ENCODE peak calls at places on chromosome 4, in nine cellular contexts. Y is stomach, Z is sigmoid colon, U is breast epithelium, J is SK-N-SH, P is prostate gland, T is K562, V is GM23338, F is Panc1. L is an unnamed sample.

GRCh38 chr4:137641554-137641953 is 109.3 kb upstream of the PCDH18 start:
- DNase-seq in Y (no peak), Z (no peak), U (no peak), J (no peak), P (no peak), T (no peak), V (no peak), F (no peak), L (no peak)

GRCh38 chr4:182384496-182385155 is 141.4 kb downstream of the TENM3 start:
- DNase-seq in Y (no peak), Z (no peak), U (no peak), J (no peak), P (no peak), T (no peak), V (peak), F (no peak), L (no peak)

GRCh38 chr4:10003666-10004065 is 17.6 kb downstream of the SLC2A9 start:
- DNase-seq in Y (no peak), Z (no peak), U (no peak), J (no peak), P (no peak), T (no peak), V (no peak), F (no peak), L (no peak)

GRCh38 chr4:5808081-5808741 is 84.7 kb downstream of the CRMP1 start:
- DNase-seq in Y (no peak), Z (peak), U (no peak), J (peak), P (no peak), T (no peak), V (no peak), F (no peak), L (no peak)

GRCh38 chr4:146567396-146567795 is 45.7 kb upstream of the SLC10A7 start:
- DNase-seq in Y (no peak), Z (no peak), U (no peak), J (no peak), P (no peak), T (no peak), V (peak), F (no peak), L (no peak)

GRCh38 chr4:39363773-39364393 is 2.3 kb downstream of the RFC1 start:
- DNase-seq in Y (no peak), Z (no peak), U (no peak), J (no peak), P (no peak), T (no peak), V (no peak), F (no peak), L (no peak)

GRCh38 chr4:37758226-37758625 is 68.3 kb upstream of the PGM2 start:
- DNase-seq in Y (no peak), Z (peak), U (no peak), J (no peak), P (no peak), T (no peak), V (no peak), F (no peak), L (no peak)

GRCh38 chr4:158211288-158211687 is 1.0 kb downstream of the TMEM144 start:
- DNase-seq in Y (peak), Z (no peak), U (no peak), J (no peak), P (no peak), T (peak), V (no peak), F (no peak), L (no peak)

GRCh38 chr4:15376145-15376544 is 51.7 kb upstream of the C1QTNF7 start:
- DNase-seq in Y (no peak), Z (no peak), U (no peak), J (no peak), P (no peak), T (no peak), V (no peak), F (no peak), L (no peak)

GRCh38 chr4:123649644-123650356 is 253.2 kb downstream of the SPRY1 start:
- DNase-seq in Y (peak), Z (peak), U (peak), J (no peak), P (peak), T (no peak), V (peak), F (no peak), L (no peak)

GRCh38 chr4:149999485-150000074 is 78.7 kb upstream of the DCLK2 start:
- DNase-seq in Y (no peak), Z (peak), U (no peak), J (peak), P (no peak), T (peak), V (peak), F (no peak), L (no peak)

GRCh38 chr4:1446502-1447153 is 40.4 kb upstream of the NKX1-1 start:
- DNase-seq in Y (no peak), Z (no peak), U (no peak), J (peak), P (no peak), T (peak), V (no peak), F (no peak), L (no peak)

GRCh38 chr4:124711469-124712416 is 789 bp downstream of the ANKRD50 start:
- DNase-seq in Y (peak), Z (peak), U (peak), J (peak), P (peak), T (peak), V (peak), F (no peak), L (no peak)

GRCh38 chr4:48752256-48752655 is 27.8 kb downstream of the FRYL start:
- DNase-seq in Y (no peak), Z (no peak), U (no peak), J (no peak), P (no peak), T (no peak), V (no peak), F (no peak), L (no peak)

GRCh38 chr4:37008199-37008598 is 236.3 kb upstream of the NWD2 start:
- DNase-seq in Y (peak), Z (no peak), U (no peak), J (no peak), P (peak), T (no peak), V (no peak), F (peak), L (no peak)

GRCh38 chr4:44145868-44146267 is 302.7 kb downstream of the KCTD8 start:
- DNase-seq in Y (no peak), Z (no peak), U (no peak), J (no peak), P (no peak), T (no peak), V (no peak), F (no peak), L (no peak)

GRCh38 chr4:154478547-154478946 is 13.1 kb downstream of the DCHS2 start:
- DNase-seq in Y (no peak), Z (no peak), U (no peak), J (no peak), P (no peak), T (no peak), V (no peak), F (no peak), L (no peak)

GRCh38 chr4:4542824-4543485 is 1.1 kb upstream of the STX18 start:
- DNase-seq in Y (no peak), Z (no peak), U (no peak), J (peak), P (no peak), T (no peak), V (peak), F (no peak), L (no peak)

GRCh38 chr4:133151681-133152329 is 2.7 kb downstream of the PCDH10 start:
- DNase-seq in Y (no peak), Z (peak), U (no peak), J (peak), P (no peak), T (no peak), V (peak), F (no peak), L (no peak)

GRCh38 chr4:40656221-40656863 is 26.7 kb upstream of the RBM47 start:
- DNase-seq in Y (no peak), Z (no peak), U (no peak), J (no peak), P (no peak), T (no peak), V (no peak), F (no peak), L (no peak)

GRCh38 chr4:139530833-139531427 is 25.1 kb downstream of the SETD7 start:
- DNase-seq in Y (peak), Z (no peak), U (no peak), J (peak), P (no peak), T (peak), V (peak), F (no peak), L (no peak)

GRCh38 chr4:174152717-174153466 is 130.6 kb downstream of the FBXO8 start:
- DNase-seq in Y (no peak), Z (no peak), U (no peak), J (no peak), P (no peak), T (no peak), V (peak), F (no peak), L (no peak)

GRCh38 chr4:142596121-142596520 is 250.0 kb downstream of the INPP4B start:
- DNase-seq in Y (no peak), Z (no peak), U (no peak), J (no peak), P (no peak), T (no peak), V (no peak), F (no peak), L (no peak)

GRCh38 chr4:8773124-8773931 is 98.3 kb downstream of the HMX1 start:
- DNase-seq in Y (no peak), Z (peak), U (no peak), J (no peak), P (no peak), T (no peak), V (no peak), F (no peak), L (no peak)

GRCh38 chr4:153481474-153481873 is 15.3 kb downstream of the TMEM131L start:
- DNase-seq in Y (no peak), Z (no peak), U (no peak), J (no peak), P (no peak), T (no peak), V (no peak), F (no peak), L (no peak)

DNA sequence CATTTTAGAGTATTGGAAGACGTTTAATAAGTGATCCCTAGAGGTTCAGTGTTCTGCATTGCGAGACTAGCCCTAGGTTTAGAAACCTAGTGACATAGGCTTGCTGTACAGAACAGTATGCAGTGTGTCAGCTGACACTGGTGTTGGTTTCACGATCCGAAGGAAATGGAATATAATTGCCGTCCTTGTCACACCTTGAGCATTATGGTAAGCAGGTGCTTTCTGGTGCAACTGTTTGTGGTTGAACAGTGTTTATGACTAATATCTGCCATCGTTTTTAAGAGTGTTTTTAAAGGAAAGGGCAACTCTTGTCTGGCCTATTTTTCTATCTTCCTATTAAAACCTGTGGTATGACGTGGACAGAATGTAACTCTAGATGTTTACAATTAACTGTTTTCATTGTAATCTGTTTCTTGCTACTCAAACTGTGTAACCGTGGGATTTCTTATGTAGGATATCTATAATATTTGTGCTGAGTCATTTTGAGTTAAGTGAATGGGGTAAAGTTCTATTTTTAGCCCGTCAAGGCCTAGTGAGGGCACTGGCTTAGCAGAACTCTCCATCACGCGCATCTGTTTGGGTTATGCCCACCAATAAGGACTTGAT is 53.8 kb upstream of the TBC1D14 start:
- DNase-seq in Y (no peak), Z (no peak), U (no peak), J (no peak), P (no peak), T (peak), V (no peak), F (no peak), L (no peak)
- TF ChIP-seq POLR2AphosphoS5 in Y (no peak), Z (no peak), U (no peak), J (no peak), P (no peak), T (no peak), V (no peak), F (no peak), L (peak)

DNA sequence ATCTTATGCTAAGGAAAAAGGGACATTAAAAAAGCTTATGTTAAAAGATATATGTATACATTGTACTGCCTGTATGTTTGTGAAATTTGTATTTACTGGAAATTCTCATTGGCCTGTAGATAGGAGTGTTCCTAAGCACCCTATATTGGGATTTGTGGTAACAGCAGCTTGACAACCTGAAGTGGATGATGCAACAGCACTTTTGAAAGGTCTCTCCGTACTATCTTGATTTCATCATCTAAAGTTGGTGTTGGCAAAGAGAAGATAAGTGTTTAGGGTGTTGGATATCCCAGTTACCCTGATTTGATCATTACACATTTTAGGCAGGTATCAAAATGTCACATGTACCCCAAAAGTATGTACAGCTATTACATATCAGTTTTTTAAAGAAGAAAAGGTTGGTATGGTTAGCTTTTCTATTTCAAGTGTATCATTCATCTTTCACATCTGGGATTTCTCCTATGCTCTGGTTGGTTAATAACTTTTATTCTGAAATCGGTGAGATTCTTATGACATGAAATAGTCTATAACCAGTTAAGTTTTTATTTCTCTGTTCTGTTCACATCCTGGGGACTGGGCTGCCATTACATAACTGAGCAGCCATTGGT is 10.3 kb downstream of the HADH start:
- DNase-seq in Y (no peak), Z (no peak), U (no peak), J (no peak), P (no peak), T (no peak), V (no peak), F (no peak), L (no peak)
- H3K27ac ChIP-seq in Y (peak), Z (no peak), U (no peak), J (no peak), P (no peak), T (no peak), V (no peak), F (no peak), L (peak)

GRCh38 chr4:79652232-79652631 is 244.2 kb upstream of the GK2 start:
- DNase-seq in Y (no peak), Z (no peak), U (no peak), J (no peak), P (peak), T (no peak), V (no peak), F (no peak), L (no peak)
- TF ChIP-seq POLR2AphosphoS5 in Y (peak), Z (no peak), U (no peak), J (no peak), P (peak), T (no peak), V (no peak), F (no peak), L (no peak)

GRCh38 chr4:66574145-66574978 is 904.1 kb upstream of the EPHA5 start:
- DNase-seq in Y (no peak), Z (no peak), U (no peak), J (no peak), P (peak), T (no peak), V (peak), F (no peak), L (no peak)
- H3K27ac ChIP-seq in Y (no peak), Z (no peak), U (peak), J (peak), P (no peak), T (no peak), V (no peak), F (peak), L (no peak)

GRCh38 chr4:140757220-140757607 is 1.0 kb upstream of the TBC1D9 start:
- DNase-seq in Y (no peak), Z (no peak), U (no peak), J (peak), P (no peak), T (no peak), V (no peak), F (no peak), L (no peak)

GRCh38 chr4:140754918-140755810 is 1.0 kb downstream of the TBC1D9 start:
- DNase-seq in Y (no peak), Z (no peak), U (no peak), J (no peak), P (no peak), T (no peak), V (peak), F (no peak), L (no peak)

GRCh38 chr4:140752669-140753068 is 3.5 kb downstream of the TBC1D9 start:
- DNase-seq in Y (no peak), Z (no peak), U (no peak), J (no peak), P (no peak), T (no peak), V (no peak), F (no peak), L (no peak)

GRCh38 chr4:140756292-140757219 is at the start of gene TBC1D9:
- DNase-seq in Y (peak), Z (peak), U (peak), J (peak), P (peak), T (no peak), V (peak), F (peak), L (no peak)

GRCh38 chr4:140755811-140756291 is 334 bp downstream of the TBC1D9 start:
- DNase-seq in Y (peak), Z (peak), U (peak), J (peak), P (peak), T (no peak), V (peak), F (no peak), L (no peak)
- TF ChIP-seq POLR2AphosphoS5 in Y (no peak), Z (no peak), U (no peak), J (no peak), P (no peak), T (no peak), V (no peak), F (no peak), L (no peak)

GRCh38 chr4:73404042-73404441 is at the start of gene ALB:
- DNase-seq in Y (no peak), Z (no peak), U (no peak), J (no peak), P (no peak), T (no peak), V (no peak), F (no peak), L (no peak)

GRCh38 chr4:73407227-73407673 is 3.2 kb downstream of the ALB start:
- DNase-seq in Y (no peak), Z (no peak), U (no peak), J (no peak), P (no peak), T (no peak), V (no peak), F (no peak), L (no peak)

GRCh38 chr4:73406548-73406875 is 2.4 kb downstream of the ALB start:
- DNase-seq in Y (no peak), Z (no peak), U (no peak), J (no peak), P (no peak), T (no peak), V (no peak), F (no peak), L (no peak)

GRCh38 chr4:73405138-73405537 is 1.1 kb downstream of the ALB start:
- DNase-seq in Y (no peak), Z (no peak), U (no peak), J (no peak), P (no peak), T (no peak), V (no peak), F (no peak), L (no peak)

DNA sequence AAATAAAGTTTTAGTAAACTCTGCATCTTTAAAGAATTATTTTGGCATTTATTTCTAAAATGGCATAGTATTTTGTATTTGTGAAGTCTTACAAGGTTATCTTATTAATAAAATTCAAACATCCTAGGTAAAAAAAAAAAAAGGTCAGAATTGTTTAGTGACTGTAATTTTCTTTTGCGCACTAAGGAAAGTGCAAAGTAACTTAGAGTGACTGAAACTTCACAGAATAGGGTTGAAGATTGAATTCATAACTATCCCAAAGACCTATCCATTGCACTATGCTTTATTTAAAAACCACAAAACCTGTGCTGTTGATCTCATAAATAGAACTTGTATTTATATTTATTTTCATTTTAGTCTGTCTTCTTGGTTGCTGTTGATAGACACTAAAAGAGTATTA is 370 bp downstream of the ALB start:
- DNase-seq in Y (no peak), Z (no peak), U (no peak), J (no peak), P (no peak), T (no peak), V (no peak), F (no peak), L (no peak)
- H3K27ac ChIP-seq in Y (no peak), Z (no peak), U (no peak), J (no peak), P (no peak), T (no peak), V (no peak), F (no peak), L (no peak)

DNA sequence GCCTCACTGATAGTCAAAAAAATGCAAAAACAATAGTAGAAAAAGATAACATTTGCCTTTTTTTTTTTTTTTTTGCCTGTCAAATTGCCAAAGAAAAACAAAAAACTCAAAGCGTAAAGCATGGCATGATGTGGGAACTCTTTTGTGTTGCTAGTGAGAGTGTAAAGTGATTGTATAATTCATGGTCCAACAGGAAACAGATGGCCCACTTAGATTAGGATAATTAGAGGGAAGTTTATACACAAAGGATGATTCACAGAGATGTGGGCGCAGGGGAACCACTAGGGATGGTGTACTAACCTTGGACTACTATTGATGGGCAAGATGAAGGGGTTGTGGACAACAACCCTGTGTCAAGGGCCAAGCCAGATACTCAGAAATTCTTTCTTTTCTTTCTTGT is 16.4 kb downstream of the MCUB start:
- DNase-seq in Y (no peak), Z (no peak), U (no peak), J (no peak), P (no peak), T (peak), V (no peak), F (no peak), L (no peak)
- TF ChIP-seq POLR2AphosphoS5 in Y (peak), Z (no peak), U (no peak), J (no peak), P (no peak), T (no peak), V (no peak), F (no peak), L (no peak)